ENCODE peak calls at places on chromosomes 13 and 19, in ten cellular contexts. L is adipocyte; N is stimulated activated CD4-positive, alpha-beta T cell treated with anti-CD3 and anti-CD28 coated beads, Interleukin-1b, Interleukin-23, amount 100 ng/mL, for 1 hour; A is GOT3; V is RWPE1; G is Ammon's horn; U is uterus; Y is NCI-H1092; J is heart left ventricle; I is activated naive CD8-positive, alpha-beta T cell treated with anti-CD3 and anti-CD28 coated beads, Interleukin-2, amount 50 U/mL, for 24 hours. S is an unnamed sample.

GRCh38 chr13:51666316-51666715 is 82.1 kb downstream of the WDFY2 start:
- DNase-seq in Y (no peak), J (no peak), I (no peak), G (no peak), U (no peak), V (no peak), N (no peak), A (no peak), L (no peak), S (no peak)

GRCh38 chr19:14023404-14024235 is 4.3 kb upstream of the RLN3 start:
- DNase-seq in L (peak), G (peak), J (peak), A (no peak), I (peak), N (no peak), V (peak), U (peak), Y (no peak), S (peak)

GRCh38 chr13:92826197-92826596 is 400.4 kb upstream of the GPC6 start:
- DNase-seq in Y (no peak), V (no peak), U (no peak), A (no peak), G (no peak), N (no peak), L (no peak), I (no peak), J (no peak), S (no peak)

GRCh38 chr13:74573654-74574053 is 439.4 kb upstream of the KLF12 start:
- DNase-seq in G (no peak), J (no peak), V (no peak), L (no peak), Y (peak), N (no peak), U (no peak), A (no peak), I (peak), S (no peak)

GRCh38 chr13:41383400-41383799 is 72.3 kb downstream of the NAA16 start:
- DNase-seq in A (no peak), V (no peak), Y (no peak), U (no peak), L (no peak), J (no peak), I (no peak), G (no peak), N (no peak), S (no peak)

GRCh38 chr19:45577111-45577905 is 7.3 kb downstream of the OPA3 start:
- DNase-seq in J (peak), Y (no peak), U (no peak), I (no peak), A (no peak), L (peak), G (peak), N (no peak), V (peak), S (no peak)

GRCh38 chr13:100941811-100942361 is 267.3 kb upstream of the TMTC4 start:
- DNase-seq in J (no peak), L (no peak), A (no peak), G (no peak), U (no peak), Y (no peak), V (no peak), N (no peak), I (no peak), S (no peak)

GRCh38 chr13:75312884-75313520 is 169.0 kb downstream of the TBC1D4 start:
- DNase-seq in I (peak), V (no peak), A (no peak), N (no peak), U (no peak), G (no peak), Y (no peak), J (no peak), L (no peak), S (no peak)

GRCh38 chr13:86848716-86849115 is 822.5 kb upstream of the SLITRK5 start:
- DNase-seq in U (no peak), N (no peak), V (no peak), I (no peak), G (no peak), J (no peak), Y (no peak), A (no peak), L (no peak), S (no peak)

GRCh38 chr19:49106648-49107135 is 7.5 kb upstream of the LIN7B start:
- DNase-seq in L (peak), U (no peak), V (no peak), N (peak), G (peak), J (no peak), A (no peak), I (peak), Y (no peak), S (no peak)

GRCh38 chr19:56671613-56671994 is at the start of gene ZNF835:
- DNase-seq in Y (peak), I (peak), N (peak), L (no peak), G (peak), U (peak), V (no peak), J (peak), A (peak), S (peak)

GRCh38 chr19:21483589-21484170 is 21.7 kb upstream of the ZNF429 start:
- DNase-seq in I (peak), J (peak), N (peak), Y (no peak), G (peak), V (no peak), U (peak), L (peak), A (no peak), S (peak)

GRCh38 chr19:8069116-8069973 is 16.8 kb downstream of the CCL25 start:
- DNase-seq in V (no peak), Y (peak), L (no peak), G (peak), A (no peak), U (no peak), I (peak), J (no peak), N (no peak), S (no peak)

GRCh38 chr13:113833111-113833830 is 30.6 kb downstream of the GAS6 start:
- DNase-seq in A (no peak), N (no peak), I (no peak), G (no peak), Y (no peak), L (no peak), J (peak), U (no peak), V (no peak), S (peak)

GRCh38 chr13:80239571-80240255 is 101.2 kb downstream of the SPRY2 start:
- DNase-seq in L (peak), Y (no peak), V (no peak), G (no peak), N (no peak), U (no peak), J (no peak), A (no peak), I (no peak), S (no peak)

GRCh38 chr13:47546963-47547345 is 454.1 kb downstream of the SUCLA2 start:
- DNase-seq in G (no peak), V (no peak), Y (no peak), N (no peak), J (no peak), A (no peak), U (no peak), I (no peak), L (no peak), S (no peak)

GRCh38 chr19:41355802-41356201 is 2.1 kb upstream of the TGFB1 start:
- DNase-seq in A (no peak), Y (no peak), U (no peak), J (no peak), N (no peak), V (no peak), L (no peak), G (no peak), I (peak), S (no peak)

GRCh38 chr19:37914908-37915307 is 7.9 kb downstream of the SIPA1L3 start:
- DNase-seq in J (no peak), A (no peak), Y (no peak), V (no peak), I (no peak), L (no peak), U (no peak), N (no peak), G (no peak), S (no peak)

GRCh38 chr13:98214008-98214643 is 37.1 kb upstream of the RNF113B start:
- DNase-seq in I (no peak), G (no peak), J (peak), U (peak), N (no peak), V (peak), A (no peak), Y (no peak), L (no peak), S (no peak)

GRCh38 chr13:26719356-26719945 is 41.1 kb downstream of the GPR12 start:
- DNase-seq in L (peak), V (no peak), U (no peak), A (no peak), G (no peak), Y (peak), I (no peak), N (no peak), J (no peak), S (no peak)

GRCh38 chr19:3459322-3459881 is 20.9 kb downstream of the SMIM24 start:
- DNase-seq in Y (no peak), V (peak), U (peak), G (peak), J (peak), I (no peak), N (no peak), L (peak), A (no peak), S (peak)

GRCh38 chr19:39070888-39071287 is 13.3 kb upstream of the ACP7 start:
- DNase-seq in J (no peak), G (no peak), Y (no peak), N (no peak), V (no peak), U (no peak), A (no peak), L (no peak), I (no peak), S (no peak)

GRCh38 chr13:72293206-72293605 is 426.2 kb upstream of the DACH1 start:
- DNase-seq in V (no peak), I (no peak), U (no peak), A (no peak), J (no peak), N (no peak), Y (no peak), G (no peak), L (no peak), S (no peak)

GRCh38 chr13:20685042-20685441 is 18.5 kb upstream of the IL17D start:
- DNase-seq in G (no peak), J (no peak), A (no peak), Y (no peak), I (no peak), L (no peak), N (no peak), U (no peak), V (no peak), S (no peak)

GRCh38 chr19:35911173-35911572 is 3.1 kb upstream of the TYROBP start:
- DNase-seq in N (no peak), L (no peak), V (no peak), J (no peak), I (no peak), G (no peak), A (no peak), Y (no peak), U (no peak), S (peak)

GRCh38 chr13:50081106-50081898 is 66.1 kb downstream of the KCNRG start:
- DNase-seq in U (peak), V (no peak), J (peak), A (no peak), I (peak), G (peak), Y (peak), N (peak), L (peak), S (peak)

GRCh38 chr13:112062619-112063308 is 4.2 kb upstream of the SOX1 start:
- DNase-seq in V (no peak), G (no peak), A (no peak), U (no peak), I (no peak), L (no peak), Y (peak), J (no peak), N (no peak), S (peak)

GRCh38 chr13:35210234-35210633 is 266.3 kb downstream of the MAB21L1 start:
- DNase-seq in I (no peak), A (no peak), L (peak), U (no peak), J (no peak), Y (no peak), N (no peak), V (peak), G (no peak), S (no peak)

GRCh38 chr19:19418548-19419260 is 13.2 kb downstream of the GATAD2A start:
- DNase-seq in U (no peak), N (no peak), Y (no peak), I (no peak), G (no peak), L (no peak), V (no peak), J (no peak), A (no peak), S (no peak)

GRCh38 chr19:48660854-48661731 is 11.7 kb downstream of the NTN5 start:
- DNase-seq in I (peak), V (peak), J (peak), A (peak), G (peak), Y (peak), N (peak), U (peak), L (peak), S (peak)